ENCODE peak calls at places on chromosomes 16 and 17, in five cellular contexts. One of them, this sample, is unnamed.

GRCh38 chr17:41393294-41393693 is 4.1 kb downstream of the KRT31 start:
- DNase-seq in CD4-positive, alpha-beta T cell: no peak
- DNase-seq in OCI-M1: no peak
- DNase-seq in activated CD4-positive, alpha-beta T cell treated with anti-CD3 and anti-CD28 coated beads, Interleukin-2, amount 50 U/mL, for 24 hours: no peak
- DNase-seq in ascending aorta: no peak
- DNase-seq in this sample: no peak

GRCh38 chr16:70433456-70434103 is 5.3 kb downstream of the ST3GAL2 start:
- DNase-seq in CD4-positive, alpha-beta T cell: no peak
- DNase-seq in OCI-M1: peak
- DNase-seq in activated CD4-positive, alpha-beta T cell treated with anti-CD3 and anti-CD28 coated beads, Interleukin-2, amount 50 U/mL, for 24 hours: no peak
- DNase-seq in ascending aorta: peak
- DNase-seq in this sample: no peak

GRCh38 chr17:10046786-10047609 is 141.9 kb upstream of the RCVRN start:
- DNase-seq in CD4-positive, alpha-beta T cell: no peak
- DNase-seq in OCI-M1: no peak
- DNase-seq in activated CD4-positive, alpha-beta T cell treated with anti-CD3 and anti-CD28 coated beads, Interleukin-2, amount 50 U/mL, for 24 hours: no peak
- DNase-seq in ascending aorta: no peak
- DNase-seq in this sample: no peak

GRCh38 chr17:43673516-43674323 is 12.0 kb upstream of the MEOX1 start:
- DNase-seq in CD4-positive, alpha-beta T cell: peak
- DNase-seq in OCI-M1: peak
- DNase-seq in activated CD4-positive, alpha-beta T cell treated with anti-CD3 and anti-CD28 coated beads, Interleukin-2, amount 50 U/mL, for 24 hours: peak
- DNase-seq in ascending aorta: peak
- DNase-seq in this sample: peak

GRCh38 chr17:72840019-72840418 is 252.5 kb downstream of the SLC39A11 start:
- DNase-seq in CD4-positive, alpha-beta T cell: no peak
- DNase-seq in OCI-M1: no peak
- DNase-seq in activated CD4-positive, alpha-beta T cell treated with anti-CD3 and anti-CD28 coated beads, Interleukin-2, amount 50 U/mL, for 24 hours: no peak
- DNase-seq in ascending aorta: no peak
- DNase-seq in this sample: no peak

GRCh38 chr16:1929105-1929504 is 10.9 kb upstream of the HS3ST6 start:
- DNase-seq in CD4-positive, alpha-beta T cell: no peak
- DNase-seq in OCI-M1: peak
- DNase-seq in activated CD4-positive, alpha-beta T cell treated with anti-CD3 and anti-CD28 coated beads, Interleukin-2, amount 50 U/mL, for 24 hours: no peak
- DNase-seq in ascending aorta: no peak
- DNase-seq in this sample: no peak

GRCh38 chr17:27572665-27573064 is 58.3 kb upstream of the LGALS9 start:
- DNase-seq in CD4-positive, alpha-beta T cell: no peak
- DNase-seq in OCI-M1: peak
- DNase-seq in activated CD4-positive, alpha-beta T cell treated with anti-CD3 and anti-CD28 coated beads, Interleukin-2, amount 50 U/mL, for 24 hours: peak
- DNase-seq in ascending aorta: no peak
- DNase-seq in this sample: no peak

GRCh38 chr16:30091474-30092372 is at the start of gene TBX6:
- DNase-seq in CD4-positive, alpha-beta T cell: peak
- DNase-seq in OCI-M1: peak
- DNase-seq in activated CD4-positive, alpha-beta T cell treated with anti-CD3 and anti-CD28 coated beads, Interleukin-2, amount 50 U/mL, for 24 hours: peak
- DNase-seq in ascending aorta: peak
- DNase-seq in this sample: peak

GRCh38 chr17:34167359-34167758 is 87.7 kb upstream of the CCL2 start:
- DNase-seq in CD4-positive, alpha-beta T cell: no peak
- DNase-seq in OCI-M1: no peak
- DNase-seq in activated CD4-positive, alpha-beta T cell treated with anti-CD3 and anti-CD28 coated beads, Interleukin-2, amount 50 U/mL, for 24 hours: no peak
- DNase-seq in ascending aorta: no peak
- DNase-seq in this sample: no peak

GRCh38 chr16:75433732-75434413 is 570 bp upstream of the CFDP1 start:
- DNase-seq in CD4-positive, alpha-beta T cell: no peak
- DNase-seq in OCI-M1: peak
- DNase-seq in activated CD4-positive, alpha-beta T cell treated with anti-CD3 and anti-CD28 coated beads, Interleukin-2, amount 50 U/mL, for 24 hours: peak
- DNase-seq in ascending aorta: peak
- DNase-seq in this sample: no peak

GRCh38 chr17:49727353-49727752 is 19.6 kb upstream of the SLC35B1 start:
- DNase-seq in CD4-positive, alpha-beta T cell: no peak
- DNase-seq in OCI-M1: no peak
- DNase-seq in activated CD4-positive, alpha-beta T cell treated with anti-CD3 and anti-CD28 coated beads, Interleukin-2, amount 50 U/mL, for 24 hours: no peak
- DNase-seq in ascending aorta: no peak
- DNase-seq in this sample: no peak

GRCh38 chr17:63838586-63839184 is 3.8 kb downstream of the SMARCD2 start:
- DNase-seq in CD4-positive, alpha-beta T cell: no peak
- DNase-seq in OCI-M1: no peak
- DNase-seq in activated CD4-positive, alpha-beta T cell treated with anti-CD3 and anti-CD28 coated beads, Interleukin-2, amount 50 U/mL, for 24 hours: no peak
- DNase-seq in ascending aorta: peak
- DNase-seq in this sample: no peak

GRCh38 chr17:15350777-15351486 is 9.5 kb upstream of the TEKT3 start:
- DNase-seq in CD4-positive, alpha-beta T cell: no peak
- DNase-seq in OCI-M1: no peak
- DNase-seq in activated CD4-positive, alpha-beta T cell treated with anti-CD3 and anti-CD28 coated beads, Interleukin-2, amount 50 U/mL, for 24 hours: no peak
- DNase-seq in ascending aorta: no peak
- DNase-seq in this sample: no peak

GRCh38 chr17:78715000-78715771 is 66.9 kb downstream of the CYTH1 start:
- DNase-seq in CD4-positive, alpha-beta T cell: no peak
- DNase-seq in OCI-M1: no peak
- DNase-seq in activated CD4-positive, alpha-beta T cell treated with anti-CD3 and anti-CD28 coated beads, Interleukin-2, amount 50 U/mL, for 24 hours: no peak
- DNase-seq in ascending aorta: no peak
- DNase-seq in this sample: no peak

This sample was measured in HAP-1.